ENCODE peak calls at places on chromosomes 13 and 19, in five cellular contexts. R is NCI-H2029, F is AG20443, Z is midbrain, L is DMS53. E is an unnamed sample.

GRCh38 chr13:75445717-75446529 is 36.0 kb downstream of the TBC1D4 start:
- DNase-seq in R (no peak), F (peak; percentile 16), Z (no peak), L (no peak), E (no peak)

GRCh38 chr19:56972291-56972914 is 131.9 kb upstream of the PEG3 start:
- DNase-seq in R (no peak), F (no peak), Z (no peak), L (no peak), E (no peak)

GRCh38 chr19:35248310-35249145 is at the start of gene LSR:
- DNase-seq in R (peak; percentile 93), F (peak; percentile 18), Z (no peak), L (peak; percentile 100), E (peak; percentile 41)

GRCh38 chr19:36169084-36169760 is 17.0 kb upstream of the COX7A1 start:
- DNase-seq in R (peak; percentile 88), F (no peak), Z (no peak), L (peak; percentile 82), E (no peak)

GRCh38 chr13:48655291-48655690 is 1.6 kb downstream of the CYSLTR2 start:
- DNase-seq in R (no peak), F (no peak), Z (no peak), L (no peak), E (no peak)

GRCh38 chr19:42216653-42217521 is 590 bp downstream of the DEDD2 start:
- DNase-seq in R (peak; percentile 37), F (peak; percentile 55), Z (peak; percentile 27), L (peak; percentile 78), E (peak; percentile 57)

GRCh38 chr13:41652735-41653361 is 195.5 kb downstream of the RGCC start:
- DNase-seq in R (no peak), F (peak; percentile 61), Z (peak; percentile 58), L (peak; percentile 52), E (peak; percentile 48)

GRCh38 chr13:30004204-30004603 is 153.8 kb upstream of the UBL3 start:
- DNase-seq in R (no peak), F (no peak), Z (no peak), L (no peak), E (no peak)

GRCh38 chr13:50942630-50943311 is 33.2 kb downstream of the RNASEH2B start:
- DNase-seq in R (no peak), F (no peak), Z (no peak), L (no peak), E (no peak)